ENCODE peak calls at places on chromosomes 16 and 17, in six cellular contexts. C is neuronal stem cell, U is mesendoderm, T is IMR-90, A is trophoblast cell, H is H9. P is an unnamed sample.

GRCh38 chr17:79053251-79053925 is 21.2 kb upstream of the ENGASE start:
- DNase-seq in A (peak), C (no peak), U (no peak), T (peak), H (no peak), P (no peak)

GRCh38 chr16:19711643-19712042 is 6.4 kb downstream of the KNOP1 start:
- DNase-seq in H (no peak), U (no peak), T (no peak), C (no peak), A (no peak), P (no peak)

GRCh38 chr16:12891836-12892235 is 9.6 kb upstream of the SHISA9 start:
- DNase-seq in U (no peak), T (no peak), A (peak), H (no peak), C (no peak), P (no peak)

GRCh38 chr16:54143934-54144333 is 142.7 kb downstream of the IRX3 start:
- DNase-seq in H (no peak), U (peak), T (no peak), C (no peak), A (no peak), P (no peak)

GRCh38 chr17:12596961-12597360 is 68.7 kb upstream of the MYOCD start:
- DNase-seq in H (no peak), T (no peak), A (no peak), C (no peak), U (no peak), P (no peak)

GRCh38 chr17:63984651-63985386 is 12.1 kb upstream of the SCN4A start:
- DNase-seq in H (no peak), A (peak), C (no peak), T (peak), U (no peak), P (no peak)

GRCh38 chr17:65430209-65430833 is 131.1 kb downstream of the AXIN2 start:
- DNase-seq in A (no peak), H (no peak), C (no peak), U (no peak), T (no peak), P (no peak)

GRCh38 chr16:1812732-1813163 is 13.9 kb downstream of the HAGH start:
- DNase-seq in H (peak), A (peak), U (peak), C (no peak), T (peak), P (no peak)

GRCh38 chr17:76053230-76054111 is 18.8 kb downstream of the SRP68 start:
- DNase-seq in U (no peak), T (peak), C (no peak), A (peak), H (no peak), P (no peak)

GRCh38 chr16:12586701-12587100 is 217.0 kb downstream of the CPPED1 start:
- DNase-seq in C (no peak), A (no peak), T (no peak), H (no peak), U (no peak), P (no peak)

GRCh38 chr16:25045696-25046381 is 30.7 kb upstream of the ARHGAP17 start:
- DNase-seq in A (no peak), T (peak), H (no peak), U (no peak), C (no peak), P (no peak)

GRCh38 chr17:10156579-10157488 is 41.6 kb downstream of the GAS7 start:
- DNase-seq in T (no peak), C (no peak), H (no peak), A (peak), U (no peak), P (no peak)

GRCh38 chr17:10161392-10161791 is 37.0 kb downstream of the GAS7 start:
- DNase-seq in T (no peak), A (no peak), U (no peak), C (no peak), H (no peak), P (no peak)

GRCh38 chr17:10166181-10166935 is 32.0 kb downstream of the GAS7 start:
- DNase-seq in T (no peak), H (no peak), A (no peak), U (no peak), C (no peak), P (no peak)

GRCh38 chr17:10156082-10156445 is 42.3 kb downstream of the GAS7 start:
- DNase-seq in A (no peak), T (no peak), H (no peak), C (no peak), U (no peak), P (no peak)

GRCh38 chr17:10162034-10162433 is 36.4 kb downstream of the GAS7 start:
- DNase-seq in T (no peak), H (no peak), C (no peak), A (no peak), U (no peak), P (no peak)
- H3K18ac ChIP-seq in T (no peak), H (no peak), C (no peak), A (no peak), U (no peak), P (no peak)

GRCh38 chr17:72405662-72406230 is 284.9 kb downstream of the SOX9 start:
- DNase-seq in H (no peak), T (no peak), A (no peak), U (peak), C (no peak), P (no peak)
- H3K18ac ChIP-seq in H (no peak), T (peak), A (no peak), U (no peak), C (no peak), P (no peak)

GRCh38 chr17:42514867-42515266 is 21.2 kb upstream of the NAGLU start:
- DNase-seq in U (no peak), A (no peak), C (no peak), H (no peak), T (no peak), P (no peak)

GRCh38 chr17:42512246-42512645 is 23.8 kb upstream of the NAGLU start:
- DNase-seq in H (no peak), C (no peak), T (no peak), U (no peak), A (peak), P (no peak)

GRCh38 chr17:42512733-42513251 is 23.2 kb upstream of the NAGLU start:
- DNase-seq in C (no peak), A (peak), H (no peak), U (no peak), T (peak), P (no peak)

GRCh38 chr17:42513686-42514085 is 22.4 kb upstream of the NAGLU start:
- DNase-seq in U (no peak), A (no peak), H (no peak), C (no peak), T (no peak), P (no peak)

DNA sequence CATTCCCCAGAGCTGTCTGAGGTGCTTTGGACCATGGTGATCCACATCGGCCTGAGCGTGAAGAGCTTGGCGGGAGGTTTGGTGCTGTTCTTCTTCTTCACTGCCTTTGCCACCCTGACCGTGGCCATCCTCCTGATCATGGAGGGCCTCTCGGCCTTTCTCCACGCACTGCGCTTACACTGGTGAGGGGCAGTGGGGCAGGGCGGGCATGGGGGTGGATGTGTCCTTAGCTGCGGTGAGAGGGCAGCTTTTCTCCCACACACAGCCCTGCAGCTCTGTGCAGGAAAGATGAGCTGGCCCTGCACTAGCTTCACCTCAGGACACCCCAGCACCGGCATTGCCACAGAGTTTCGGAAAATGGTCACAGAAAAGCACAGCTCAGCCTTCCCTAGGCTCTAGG is 21.8 kb upstream of the NAGLU start:
- DNase-seq in H (no peak), T (no peak), A (no peak), U (no peak), C (no peak), P (no peak)
- H3K18ac ChIP-seq in H (no peak), T (peak), A (no peak), U (no peak), C (peak), P (no peak)

DNA sequence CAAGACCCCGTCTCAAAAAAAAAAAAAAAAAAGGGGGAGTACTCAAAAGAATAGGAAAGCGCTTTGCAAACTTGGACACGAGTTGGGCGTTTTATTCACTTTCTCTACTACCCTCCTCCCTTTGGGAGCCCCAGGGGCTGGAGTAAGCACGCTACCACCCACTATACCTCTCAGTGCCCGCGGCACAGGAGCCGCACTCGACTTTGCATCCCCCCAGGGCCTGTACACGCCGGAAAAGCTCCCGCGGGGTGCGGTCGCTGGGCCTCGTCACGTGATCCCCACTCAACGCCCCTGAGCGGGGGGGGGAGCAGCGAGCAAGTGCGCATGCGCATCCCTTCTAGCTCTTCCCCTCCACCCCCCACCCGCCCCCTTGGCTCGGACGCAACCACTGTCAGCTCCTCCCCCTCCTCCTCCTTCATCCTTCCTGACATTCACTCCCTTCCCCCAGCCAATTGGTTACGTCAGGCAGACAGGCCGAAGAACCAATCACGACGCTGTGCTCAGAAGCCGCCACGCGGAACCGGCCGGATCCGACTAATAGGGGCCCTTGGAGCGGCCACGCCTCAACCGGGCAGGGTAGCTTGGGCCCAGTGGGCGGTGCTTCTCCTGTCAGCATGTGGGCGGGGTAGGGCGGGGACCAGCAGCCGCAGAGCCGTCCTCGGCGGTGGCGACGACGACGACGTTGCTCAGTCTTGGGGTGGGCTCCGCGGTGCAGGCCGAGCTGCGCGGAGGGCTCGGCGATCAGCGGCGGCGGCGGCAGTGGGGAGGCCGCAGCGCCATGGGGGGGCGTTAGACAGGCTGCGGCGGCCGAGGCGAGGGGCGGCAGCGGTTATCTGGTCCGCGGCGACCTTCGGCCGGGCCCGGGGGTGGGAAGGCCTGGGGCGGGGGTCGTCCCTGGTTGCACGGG is at the start of gene HAPSTR1:
- DNase-seq in A (peak), H (peak), C (peak), U (peak), T (peak), P (peak)
- H3K18ac ChIP-seq in A (peak), H (peak), C (peak), U (peak), T (peak), P (peak)

DNA sequence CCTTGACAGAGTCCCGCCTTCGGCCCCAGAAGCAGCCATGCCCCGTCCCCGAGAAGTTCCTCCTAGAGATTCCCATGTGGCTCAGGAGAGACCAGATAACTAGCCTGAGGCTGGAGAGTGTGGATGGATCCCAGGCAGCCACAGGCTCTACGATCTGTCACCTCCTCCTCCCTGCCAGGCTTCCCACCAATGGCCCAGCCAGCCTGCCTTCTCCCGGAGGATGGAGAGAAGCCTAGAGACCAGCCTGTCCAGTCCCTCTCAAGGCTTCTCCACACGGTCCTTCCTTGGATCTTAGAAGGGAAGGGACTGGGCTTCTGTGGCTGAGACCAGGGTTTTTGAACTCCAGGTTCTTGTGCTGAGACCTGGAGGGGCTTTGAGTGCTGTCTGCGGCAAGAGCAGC is 1.6 kb upstream of the SMTNL2 start:
- DNase-seq in A (no peak), H (no peak), C (no peak), U (no peak), T (no peak), P (no peak)
- H3K18ac ChIP-seq in A (no peak), H (no peak), C (peak), U (no peak), T (no peak), P (no peak)

GRCh38 chr16:10954903-10955302 is 10.5 kb downstream of the CLEC16A start:
- DNase-seq in H (no peak), T (no peak), C (no peak), A (no peak), U (no peak), P (no peak)
- H3K18ac ChIP-seq in H (no peak), T (no peak), C (no peak), A (peak), U (no peak), P (no peak)

GRCh38 chr17:18224428-18225120 is 861 bp upstream of the LLGL1 start:
- DNase-seq in T (peak), H (peak), C (peak), A (no peak), U (peak), P (peak)
- H3K18ac ChIP-seq in T (peak), H (peak), C (peak), A (peak), U (peak), P (peak)

GRCh38 chr17:77365584-77366186 is 224.9 kb downstream of the SEC14L1 start:
- DNase-seq in H (no peak), T (peak), U (no peak), C (no peak), A (peak), P (no peak)

GRCh38 chr17:77364381-77364911 is 223.7 kb downstream of the SEC14L1 start:
- DNase-seq in C (no peak), U (no peak), H (no peak), A (no peak), T (no peak), P (no peak)

GRCh38 chr17:77364941-77365583 is 224.3 kb downstream of the SEC14L1 start:
- DNase-seq in T (no peak), C (no peak), A (no peak), U (no peak), H (no peak), P (no peak)

GRCh38 chr17:77366206-77366557 is 225.4 kb downstream of the SEC14L1 start:
- DNase-seq in H (no peak), U (no peak), T (peak), A (no peak), C (no peak), P (no peak)

DNA sequence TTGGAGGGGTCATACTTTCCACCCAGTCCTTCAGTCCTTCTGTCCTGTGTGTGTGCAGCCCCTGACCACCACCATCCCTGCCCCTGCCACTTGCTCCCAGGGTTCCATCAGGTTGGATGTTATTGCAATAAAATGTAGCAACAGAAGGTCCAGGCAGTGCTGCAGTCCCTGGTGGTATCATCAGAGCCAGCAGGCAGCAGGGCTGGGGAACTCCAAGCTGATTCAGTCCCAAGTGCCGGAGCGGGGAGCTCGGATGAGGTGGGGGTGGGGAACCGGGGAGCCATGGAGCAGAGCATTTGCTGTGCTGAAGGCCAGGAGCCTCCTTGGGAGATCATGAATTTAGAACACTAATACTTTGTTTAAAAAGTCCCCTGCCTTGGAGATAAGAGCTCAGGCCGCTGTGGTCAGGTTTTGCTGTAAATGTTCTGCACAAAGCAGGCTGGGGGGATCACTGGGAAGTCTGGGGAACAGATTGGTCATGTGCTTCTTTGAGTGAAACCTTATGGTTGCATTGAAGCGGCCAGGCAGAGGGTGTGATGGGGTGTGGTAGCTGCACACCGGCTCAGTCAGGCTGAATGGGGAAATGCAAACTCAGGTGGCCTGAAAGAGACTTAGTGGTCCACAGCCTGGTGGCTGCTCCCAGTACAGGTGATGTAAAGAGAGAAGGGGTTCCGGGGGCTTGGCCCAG is 225.9 kb downstream of the SEC14L1 start:
- DNase-seq in H (no peak), U (no peak), T (peak), C (no peak), A (no peak), P (peak)
- H3K18ac ChIP-seq in H (no peak), U (no peak), T (peak), C (peak), A (no peak), P (no peak)

GRCh38 chr17:61205931-61206330 is 193.7 kb upstream of the TBX2 start:
- DNase-seq in T (peak), C (no peak), A (no peak), H (no peak), U (no peak), P (no peak)
- H3K18ac ChIP-seq in T (no peak), C (no peak), A (no peak), H (no peak), U (no peak), P (no peak)

GRCh38 chr17:1580979-1581676 is 18.5 kb upstream of the PITPNA start:
- DNase-seq in A (no peak), H (no peak), U (no peak), T (no peak), C (no peak), P (no peak)

GRCh38 chr17:1577186-1577585 is 14.6 kb upstream of the PITPNA start:
- DNase-seq in T (peak), A (peak), U (peak), C (no peak), H (peak), P (no peak)

GRCh38 chr17:1576500-1576899 is 13.9 kb upstream of the PITPNA start:
- DNase-seq in T (no peak), C (no peak), A (no peak), H (no peak), U (no peak), P (no peak)

GRCh38 chr17:1574697-1575471 is 12.3 kb upstream of the PITPNA start:
- DNase-seq in U (peak), T (no peak), A (peak), H (peak), C (no peak), P (peak)

DNA sequence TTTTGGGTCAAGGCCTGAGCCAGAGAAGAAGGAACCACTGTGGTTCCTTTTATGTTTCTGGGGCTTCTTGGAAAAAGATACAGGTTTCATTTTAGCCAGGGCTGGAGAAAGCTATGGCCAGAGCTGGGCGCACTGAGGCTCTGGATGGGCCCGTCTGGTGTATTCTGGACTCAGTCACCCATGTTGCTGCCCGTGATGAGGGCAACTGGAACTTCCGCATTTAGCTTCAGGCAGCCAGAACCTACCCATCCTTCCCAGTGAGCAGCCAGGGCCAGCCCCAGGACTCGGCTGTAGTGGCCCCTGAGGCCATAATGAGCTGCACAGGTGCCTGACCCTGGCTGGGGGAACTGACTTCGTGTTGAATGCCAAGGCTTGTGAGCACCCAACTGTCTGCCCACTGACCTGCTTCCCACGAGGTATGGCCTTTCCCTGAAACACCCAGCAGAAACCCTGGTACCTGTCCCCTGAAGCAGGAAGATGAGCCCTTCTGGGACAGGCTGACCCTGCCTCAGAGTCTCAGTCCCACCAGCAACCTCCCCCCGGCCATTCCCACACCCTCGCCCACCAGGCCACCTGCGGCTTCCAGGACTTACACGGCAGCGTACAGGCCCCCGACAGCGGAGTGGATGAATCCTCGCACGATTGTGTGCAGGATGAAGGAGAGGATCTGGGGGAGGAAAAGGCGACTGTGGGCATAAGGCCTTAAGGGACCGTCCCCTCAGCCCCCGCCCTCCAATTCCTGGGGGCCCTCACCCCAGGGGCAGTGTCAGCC is 15.3 kb upstream of the PITPNA start:
- DNase-seq in A (peak), H (no peak), T (no peak), U (no peak), C (no peak), P (no peak)
- H3K18ac ChIP-seq in A (no peak), H (peak), T (peak), U (no peak), C (peak), P (peak)